ENCODE peak calls at places on chromosome 21, in seven cellular contexts. W, A, V, X, D, K and C are unnamed samples.

GRCh38 chr21:41664881-41665765 is 101.7 kb downstream of the RIPK4 start:
- DNase-seq in W (no peak), K (no peak), X (no peak), D (peak), V (peak), A (no peak), C (no peak)

GRCh38 chr21:46054031-46054430 is 43.9 kb upstream of the COL6A2 start:
- DNase-seq in D (peak), X (no peak), A (no peak), W (no peak), K (no peak), V (peak), C (no peak)

GRCh38 chr21:16007933-16008332 is 278.2 kb downstream of the USP25 start:
- DNase-seq in W (no peak), V (no peak), X (no peak), D (no peak), A (no peak), K (no peak), C (no peak)

GRCh38 chr21:44930543-44930981 is 9.3 kb upstream of the SLX9 start:
- DNase-seq in X (peak), D (no peak), A (no peak), V (no peak), W (no peak), K (peak), C (peak)

GRCh38 chr21:45410151-45410864 is 5.3 kb downstream of the COL18A1 start:
- DNase-seq in D (no peak), X (no peak), K (no peak), V (no peak), W (no peak), A (no peak), C (no peak)

GRCh38 chr21:40041446-40041845 is 174.2 kb downstream of the PCP4 start:
- DNase-seq in A (no peak), X (no peak), V (no peak), W (no peak), K (no peak), D (no peak), C (no peak)

GRCh38 chr21:42654179-42654912 is 925 bp downstream of the PDE9A start:
- DNase-seq in X (no peak), K (no peak), W (no peak), V (no peak), D (no peak), A (peak), C (peak)

GRCh38 chr21:41170442-41170841 is 2.5 kb downstream of the BACE2 start:
- DNase-seq in K (peak), W (no peak), X (peak), V (peak), A (peak), D (no peak), C (peak)

GRCh38 chr21:16797530-16797929 is 715.3 kb upstream of the CXADR start:
- DNase-seq in W (no peak), D (no peak), V (no peak), A (no peak), X (no peak), K (no peak), C (no peak)

GRCh38 chr21:15221799-15222386 is 157.1 kb upstream of the NRIP1 start:
- DNase-seq in V (peak), X (no peak), W (no peak), D (peak), A (peak), K (peak), C (no peak)

GRCh38 chr21:15247613-15248012 is 182.8 kb upstream of the NRIP1 start:
- DNase-seq in D (no peak), A (no peak), X (no peak), K (no peak), V (peak), W (no peak), C (no peak)

GRCh38 chr21:44443291-44443890 is 11.9 kb upstream of the LRRC3 start:
- DNase-seq in A (no peak), K (no peak), X (no peak), V (no peak), W (no peak), D (no peak), C (no peak)

GRCh38 chr21:43269461-43269860 is 100.7 kb downstream of the CRYAA start:
- DNase-seq in X (no peak), W (no peak), V (no peak), K (no peak), A (no peak), D (no peak), C (peak)

GRCh38 chr21:45270306-45270821 is 17.3 kb downstream of the POFUT2 start:
- DNase-seq in D (no peak), V (no peak), K (peak), X (peak), W (no peak), A (no peak), C (no peak)

GRCh38 chr21:28069446-28069845 is 923.2 kb downstream of the LTN1 start:
- DNase-seq in X (no peak), W (no peak), V (peak), K (no peak), D (no peak), A (no peak), C (no peak)

GRCh38 chr21:21188513-21189188 is 190.4 kb downstream of the NCAM2 start:
- DNase-seq in V (peak), X (no peak), W (no peak), A (no peak), K (no peak), D (no peak), C (no peak)

GRCh38 chr21:45069085-45069484 is 5.3 kb upstream of the ADARB1 start:
- DNase-seq in W (no peak), V (no peak), A (no peak), X (no peak), D (no peak), K (no peak), C (no peak)

GRCh38 chr21:21183092-21183491 is 184.9 kb downstream of the NCAM2 start:
- DNase-seq in W (no peak), X (no peak), A (no peak), V (no peak), D (no peak), K (no peak), C (no peak)

GRCh38 chr21:21712761-21713558 is 714.8 kb downstream of the NCAM2 start:
- DNase-seq in D (no peak), K (no peak), W (no peak), X (no peak), V (peak), A (no peak), C (no peak)

GRCh38 chr21:44593598-44594405 is 1.5 kb upstream of the KRTAP10-6 start:
- DNase-seq in K (no peak), V (no peak), W (no peak), X (peak), A (no peak), D (no peak), C (no peak)

GRCh38 chr21:42556476-42556875 is 42.8 kb downstream of the SLC37A1 start:
- DNase-seq in X (peak), A (no peak), D (no peak), W (no peak), V (no peak), K (peak), C (no peak)

GRCh38 chr21:45913416-45913765 is 68.2 kb upstream of the COL6A1 start:
- DNase-seq in X (no peak), V (no peak), W (no peak), D (no peak), K (no peak), A (no peak), C (no peak)

GRCh38 chr21:16195896-16196443 is 466.2 kb downstream of the USP25 start:
- DNase-seq in D (no peak), V (peak), X (no peak), K (no peak), A (no peak), W (no peak), C (no peak)

GRCh38 chr21:42417533-42417932 is 13.8 kb downstream of the UBASH3A start:
- DNase-seq in W (peak), A (no peak), K (no peak), V (no peak), X (no peak), D (no peak), C (peak)

GRCh38 chr21:41957991-41958766 is 4.4 kb upstream of the C2CD2 start:
- DNase-seq in W (no peak), D (no peak), V (peak), X (peak), A (no peak), K (peak), C (peak)

GRCh38 chr21:46151261-46151988 is 4.0 kb downstream of the FTCD start:
- DNase-seq in D (no peak), V (no peak), A (peak), W (no peak), X (peak), K (peak), C (no peak)

GRCh38 chr21:37631319-37632117 is 264.9 kb downstream of the DYRK1A start:
- DNase-seq in A (no peak), V (no peak), X (no peak), K (no peak), D (no peak), W (peak), C (peak)

GRCh38 chr21:28342229-28342810 is 650.4 kb downstream of the LTN1 start:
- DNase-seq in X (no peak), D (no peak), V (no peak), A (no peak), K (no peak), W (no peak), C (no peak)

GRCh38 chr21:44695641-44696040 is 1.3 kb upstream of the KRTAP10-12 start:
- DNase-seq in X (no peak), A (no peak), W (no peak), V (no peak), D (no peak), K (no peak), C (peak)

GRCh38 chr21:45834026-45834715 is 147.4 kb upstream of the COL6A1 start:
- DNase-seq in A (no peak), X (no peak), K (no peak), W (no peak), V (no peak), D (no peak), C (no peak)

GRCh38 chr21:44763451-44764318 is 37.9 kb downstream of the UBE2G2 start:
- DNase-seq in X (no peak), W (no peak), V (no peak), D (no peak), A (no peak), K (peak), C (no peak)

GRCh38 chr21:44902268-44903053 is 18.2 kb downstream of the ITGB2 start:
- DNase-seq in A (no peak), W (no peak), V (no peak), D (no peak), K (no peak), X (no peak), C (no peak)

GRCh38 chr21:45889961-45890360 is 91.6 kb upstream of the COL6A1 start:
- DNase-seq in W (no peak), V (no peak), D (no peak), X (no peak), A (no peak), K (no peak), C (no peak)

GRCh38 chr21:42771503-42771805 is 107.9 kb downstream of the WDR4 start:
- DNase-seq in K (no peak), V (no peak), W (no peak), A (no peak), D (no peak), X (no peak), C (no peak)

GRCh38 chr21:36610201-36610600 is 88.7 kb upstream of the SIM2 start:
- DNase-seq in A (no peak), X (no peak), W (no peak), D (no peak), K (no peak), V (peak), C (no peak)

GRCh38 chr21:36613554-36613953 is 85.4 kb upstream of the SIM2 start:
- DNase-seq in K (no peak), V (no peak), X (no peak), W (no peak), D (no peak), A (no peak), C (no peak)

GRCh38 chr21:36609654-36610053 is 89.3 kb upstream of the SIM2 start:
- DNase-seq in X (no peak), V (no peak), K (no peak), A (no peak), D (no peak), W (no peak), C (no peak)

GRCh38 chr21:36613064-36613463 is 85.9 kb upstream of the SIM2 start:
- DNase-seq in W (no peak), V (no peak), D (no peak), X (no peak), K (no peak), A (no peak), C (no peak)

GRCh38 chr21:36615274-36615964 is 83.5 kb upstream of the SIM2 start:
- DNase-seq in K (no peak), X (no peak), D (no peak), V (no peak), A (no peak), W (no peak), C (no peak)
- TF ChIP-seq CTCF in K (no peak), X (no peak), D (no peak), V (peak), A (no peak), W (no peak), C (peak)

DNA sequence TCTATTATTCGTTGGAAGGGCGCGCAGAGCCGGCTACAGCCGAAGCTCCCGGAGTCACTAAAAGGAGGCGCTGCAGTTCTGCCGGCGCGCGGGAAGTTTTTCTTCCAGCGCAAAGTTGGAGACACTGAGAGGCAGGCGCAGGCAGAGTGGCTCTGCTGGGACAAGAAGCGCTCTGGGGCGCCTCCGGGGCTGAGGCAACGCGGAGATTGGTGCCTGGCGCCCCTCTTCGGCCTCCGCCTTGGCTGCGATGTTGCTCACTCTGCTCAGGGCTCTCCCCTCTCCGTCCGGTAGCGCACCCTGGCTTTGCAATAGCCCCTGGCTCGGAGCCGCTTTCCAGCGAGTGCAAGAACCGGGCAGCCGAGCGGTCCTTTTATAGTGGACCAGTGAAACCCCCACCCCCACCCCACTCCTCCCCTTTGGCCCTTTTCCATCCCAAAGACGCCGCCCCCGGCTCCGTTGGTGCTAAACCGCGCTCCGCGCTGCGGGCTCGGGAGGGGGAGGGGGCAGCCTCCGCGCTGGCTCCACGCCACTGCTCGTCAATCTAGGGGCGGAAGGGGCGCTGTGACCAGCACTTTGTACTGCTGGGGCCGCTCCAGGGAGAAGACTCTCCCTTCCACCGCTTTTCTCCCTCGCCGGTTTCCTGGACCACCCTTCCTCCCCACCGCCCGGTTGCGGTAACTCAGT is at the start of gene ADAMTS1:
- DNase-seq in W (no peak), D (peak), K (peak), A (peak), V (peak), X (peak), C (peak)
- TF ChIP-seq CTCF in W (no peak), D (no peak), K (no peak), A (no peak), V (no peak), X (no peak), C (no peak)

DNA sequence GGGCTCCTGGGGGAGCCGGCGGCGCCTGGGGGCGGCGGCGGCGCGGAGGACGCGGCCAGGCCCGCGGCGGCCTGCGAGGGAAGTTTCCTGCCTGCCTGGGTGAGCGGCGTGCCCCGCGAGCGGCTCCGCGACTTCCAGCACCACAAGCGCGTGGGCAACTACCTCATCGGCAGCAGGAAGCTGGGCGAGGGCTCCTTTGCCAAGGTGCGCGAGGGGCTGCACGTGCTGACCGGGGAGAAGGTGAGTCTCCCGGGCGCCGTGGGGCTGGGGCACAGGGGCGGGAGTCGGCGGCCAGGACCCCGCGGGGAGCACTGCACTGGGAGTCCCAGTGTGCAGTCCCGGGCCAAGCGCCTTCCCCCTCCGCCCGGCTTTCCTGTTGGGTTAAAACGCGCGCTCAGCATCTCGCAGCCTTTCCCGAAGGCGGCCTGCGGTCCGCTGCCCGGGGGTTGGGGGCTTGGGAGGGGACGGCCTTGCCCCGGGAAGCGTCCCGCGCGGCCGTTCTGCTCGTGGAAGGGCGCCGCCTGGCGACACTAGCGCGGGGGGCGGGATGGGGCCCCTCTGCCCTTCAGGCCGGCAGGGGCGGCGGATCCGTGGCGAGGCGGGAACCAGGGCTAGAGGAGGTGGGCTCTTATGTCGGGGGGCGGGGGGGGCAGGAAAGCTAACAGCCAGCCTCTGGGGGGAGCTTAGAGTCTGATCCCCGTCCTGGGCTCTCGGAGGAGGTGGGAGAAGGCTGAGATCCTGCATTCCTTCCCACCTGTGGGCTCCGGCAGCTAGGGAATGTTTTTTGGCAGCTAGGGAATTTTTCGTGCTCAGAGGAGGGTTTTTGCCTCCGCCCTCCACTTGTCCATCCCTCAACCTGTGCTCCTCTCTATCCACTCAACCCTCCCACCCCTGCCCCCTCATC is 1.1 kb downstream of the HUNK start:
- DNase-seq in A (peak), W (no peak), X (peak), D (no peak), K (peak), V (no peak), C (peak)
- TF ChIP-seq CTCF in A (peak), W (peak), X (no peak), D (no peak), K (peak), V (no peak), C (peak)

GRCh38 chr21:29366532-29366931 is 67.8 kb downstream of the BACH1 start:
- DNase-seq in V (no peak), K (no peak), W (no peak), X (no peak), D (no peak), A (no peak), C (no peak)

GRCh38 chr21:29362758-29363157 is 64.0 kb downstream of the BACH1 start:
- DNase-seq in A (no peak), X (no peak), K (no peak), W (no peak), D (no peak), V (no peak), C (no peak)

GRCh38 chr21:29359718-29360117 is 61.0 kb downstream of the BACH1 start:
- DNase-seq in D (no peak), W (no peak), A (no peak), V (no peak), X (no peak), K (no peak), C (no peak)

GRCh38 chr21:29365636-29366305 is 67.0 kb downstream of the BACH1 start:
- DNase-seq in D (peak), A (no peak), K (no peak), W (no peak), V (no peak), X (no peak), C (no peak)

GRCh38 chr21:29360799-29361765 is 62.4 kb downstream of the BACH1 start:
- DNase-seq in X (no peak), K (no peak), V (no peak), W (no peak), D (no peak), A (no peak), C (no peak)
- TF ChIP-seq CTCF in X (no peak), K (no peak), V (no peak), W (no peak), D (no peak), A (no peak), C (no peak)

GRCh38 chr21:38773108-38774061 is 32.3 kb upstream of the ETS2 start:
- DNase-seq in V (peak), X (no peak), K (no peak), D (peak), W (no peak), A (no peak), C (no peak)
- TF ChIP-seq CTCF in V (no peak), X (no peak), K (no peak), D (no peak), W (no peak), A (no peak), C (no peak)

GRCh38 chr21:34333150-34333739 is 30.6 kb upstream of the KCNE2 start:
- DNase-seq in V (no peak), X (no peak), W (no peak), K (no peak), D (no peak), A (no peak), C (no peak)

GRCh38 chr21:34335316-34335715 is 28.5 kb upstream of the KCNE2 start:
- DNase-seq in K (no peak), D (peak), V (peak), X (no peak), W (no peak), A (no peak), C (no peak)

DNA sequence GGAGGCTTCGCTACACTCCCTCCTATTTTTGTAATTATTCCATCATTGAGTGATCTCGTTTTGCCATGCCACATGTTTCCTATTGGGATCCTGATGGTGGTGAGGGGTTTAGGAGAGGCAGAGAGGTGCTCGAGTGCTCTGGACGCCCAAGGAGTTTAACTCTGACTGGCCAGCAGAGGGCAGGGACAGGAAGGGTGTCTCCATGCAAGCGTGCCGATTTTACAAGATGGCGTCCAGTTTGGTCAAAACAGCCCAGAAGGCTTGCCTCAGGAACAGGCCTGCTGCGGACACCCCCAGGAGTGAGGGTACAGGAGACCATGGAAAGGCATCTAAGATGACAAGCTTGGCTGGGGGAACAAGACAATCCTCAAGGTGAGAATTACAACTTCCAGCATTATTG is 33.8 kb upstream of the KCNE2 start:
- DNase-seq in V (no peak), W (no peak), A (no peak), K (no peak), D (no peak), X (no peak), C (no peak)
- TF ChIP-seq CTCF in V (no peak), W (no peak), A (no peak), K (no peak), D (no peak), X (no peak), C (no peak)